ENCODE peak calls at places on chromosomes 16 and 17, in seven cellular contexts. M is fibroblast of gingiva; L is esophagus squamous epithelium; R is germinal center; U is naive thymus-derived CD8-positive, alpha-beta T cell; B is T-helper 1 cell; A is GM03348. Q is an unnamed sample.

GRCh38 chr16:87076950-87077749 is 240.0 kb downstream of the C16orf95 start:
- DNase-seq in U (no peak), L (no peak), A (peak; percentile 75), R (peak; percentile 32), B (no peak), M (peak; percentile 41), Q (peak; percentile 35)

GRCh38 chr17:79625706-79626105 is 14.9 kb upstream of the RBFOX3 start:
- DNase-seq in A (no peak), M (no peak), B (no peak), R (no peak), U (no peak), L (no peak), Q (no peak)

GRCh38 chr17:80460286-80460881 is 16.0 kb downstream of the NPTX1 start:
- DNase-seq in U (no peak), R (no peak), L (no peak), M (peak; percentile 17), A (no peak), B (no peak), Q (peak; percentile 72)

GRCh38 chr16:72858611-72859493 is 189.1 kb downstream of the ZFHX3 start:
- DNase-seq in U (no peak), L (no peak), M (peak; percentile 54), A (no peak), B (no peak), R (no peak), Q (peak; percentile 76)

GRCh38 chr17:5468075-5468473 is 708 bp downstream of the DHX33 start:
- DNase-seq in L (no peak), M (no peak), R (peak; percentile 37), U (no peak), A (no peak), B (no peak), Q (no peak)

GRCh38 chr17:77297693-77298666 is 157.2 kb downstream of the SEC14L1 start:
- DNase-seq in U (no peak), L (no peak), M (no peak), B (no peak), R (no peak), A (no peak), Q (no peak)

GRCh38 chr17:36937961-36938565 is 788 bp downstream of the LHX1 start:
- DNase-seq in R (no peak), A (no peak), U (no peak), L (no peak), M (no peak), B (no peak), Q (no peak)

GRCh38 chr17:27329146-27329805 is 35.4 kb downstream of the WSB1 start:
- DNase-seq in U (no peak), M (no peak), B (no peak), R (no peak), L (no peak), A (no peak), Q (no peak)

GRCh38 chr16:11314309-11314894 is 30.9 kb upstream of the RMI2 start:
- DNase-seq in R (no peak), A (no peak), M (no peak), U (no peak), L (no peak), B (no peak), Q (no peak)

GRCh38 chr17:45292696-45293412 is 24.0 kb downstream of the MAP3K14 start:
- DNase-seq in L (no peak), M (no peak), R (no peak), U (no peak), A (no peak), B (no peak), Q (no peak)

GRCh38 chr17:2455956-2456355 is 55.1 kb upstream of the MNT start:
- DNase-seq in M (no peak), A (no peak), U (no peak), R (no peak), B (no peak), L (no peak), Q (no peak)

GRCh38 chr17:12665263-12666210 is at the start of gene MYOCD:
- DNase-seq in U (no peak), B (no peak), A (peak; percentile 67), M (no peak), L (no peak), R (peak; percentile 23), Q (peak; percentile 79)

GRCh38 chr16:12437761-12438440 is 365.8 kb downstream of the CPPED1 start:
- DNase-seq in A (no peak), M (no peak), R (no peak), U (peak; percentile 38), B (no peak), L (no peak), Q (no peak)

GRCh38 chr16:88569985-88570690 is at the start of gene ZC3H18:
- DNase-seq in A (peak; percentile 100), U (peak; percentile 97), R (peak; percentile 98), L (peak; percentile 82), B (peak; percentile 100), M (peak; percentile 94), Q (peak; percentile 100)

GRCh38 chr16:1154291-1154886 is 1.5 kb downstream of the CACNA1H start:
- DNase-seq in A (no peak), L (no peak), U (no peak), R (no peak), B (no peak), M (no peak), Q (peak; percentile 72)

GRCh38 chr16:82094942-82095540 is 60.0 kb downstream of the HSD17B2 start:
- DNase-seq in M (no peak), R (no peak), A (no peak), B (no peak), L (no peak), U (no peak), Q (no peak)

GRCh38 chr16:59593256-59593655 is 859.1 kb upstream of the GOT2 start:
- DNase-seq in M (peak; percentile 96), A (peak; percentile 75), R (no peak), L (no peak), B (no peak), U (no peak), Q (peak; percentile 31)

GRCh38 chr16:11005611-11005975 is 61.2 kb downstream of the CLEC16A start:
- DNase-seq in U (no peak), M (peak; percentile 14), R (no peak), B (no peak), L (no peak), A (peak; percentile 67), Q (peak; percentile 32)

GRCh38 chr17:17420561-17421269 is 56.1 kb upstream of the MED9 start:
- DNase-seq in L (no peak), B (no peak), A (peak; percentile 58), U (peak; percentile 36), M (peak; percentile 98), R (no peak), Q (peak; percentile 94)

GRCh38 chr17:76716146-76716833 is 5.5 kb upstream of the MXRA7 start:
- DNase-seq in L (no peak), B (peak; percentile 49), R (no peak), A (peak; percentile 87), M (peak; percentile 99), U (peak; percentile 90), Q (peak; percentile 86)

GRCh38 chr17:74729866-74730265 is 7.2 kb upstream of the RAB37 start:
- DNase-seq in U (no peak), R (no peak), M (no peak), L (no peak), A (no peak), B (no peak), Q (no peak)

GRCh38 chr17:55794681-55795080 is 43.8 kb downstream of the PCTP start:
- DNase-seq in L (no peak), B (no peak), R (no peak), A (no peak), U (no peak), M (no peak), Q (no peak)

GRCh38 chr17:50558091-50558490 is 2.4 kb upstream of the CACNA1G start:
- DNase-seq in A (no peak), L (no peak), R (no peak), U (no peak), B (no peak), M (no peak), Q (no peak)

GRCh38 chr17:20217677-20218076 is 208.5 kb downstream of the SPECC1 start:
- DNase-seq in L (no peak), M (no peak), U (no peak), B (no peak), R (no peak), A (no peak), Q (no peak)

GRCh38 chr17:74987909-74988711 is 678 bp downstream of the CDR2L start:
- DNase-seq in R (no peak), M (peak; percentile 84), L (no peak), U (no peak), B (peak; percentile 17), A (peak; percentile 91), Q (peak; percentile 78)

GRCh38 chr16:22232277-22233049 is 26.4 kb downstream of the EEF2K start:
- DNase-seq in A (no peak), M (no peak), R (no peak), U (no peak), L (no peak), B (no peak), Q (no peak)

GRCh38 chr16:70589998-70590471 is 56.3 kb upstream of the IL34 start:
- DNase-seq in M (peak; percentile 41), U (no peak), L (no peak), A (peak; percentile 66), B (no peak), R (no peak), Q (no peak)

GRCh38 chr17:55672585-55673501 is 49.8 kb downstream of the TMEM100 start:
- DNase-seq in A (no peak), B (no peak), L (no peak), M (peak; percentile 82), U (no peak), R (no peak), Q (no peak)

GRCh38 chr16:66508261-66508913 is 41.5 kb downstream of the TK2 start:
- DNase-seq in M (peak; percentile 59), L (no peak), R (no peak), B (no peak), U (no peak), A (no peak), Q (no peak)

GRCh38 chr16:12964466-12964865 is 63.1 kb downstream of the SHISA9 start:
- DNase-seq in R (no peak), B (no peak), A (no peak), U (no peak), M (no peak), L (no peak), Q (no peak)

GRCh38 chr16:85550422-85551318 is 62.5 kb upstream of the GSE1 start:
- DNase-seq in B (no peak), U (no peak), L (no peak), A (no peak), R (no peak), M (no peak), Q (no peak)

GRCh38 chr17:2337811-2338657 is 733 bp downstream of the SGSM2 start:
- DNase-seq in M (peak; percentile 49), L (no peak), B (peak; percentile 59), A (peak; percentile 93), U (peak; percentile 75), R (peak; percentile 72), Q (peak; percentile 83)

GRCh38 chr16:2468142-2468724 is 2.9 kb upstream of the NTN3 start:
- DNase-seq in R (no peak), U (no peak), L (no peak), A (peak; percentile 42), B (no peak), M (no peak), Q (peak; percentile 53)

GRCh38 chr17:60863892-60864673 is 186.4 kb downstream of the BCAS3 start:
- DNase-seq in R (no peak), L (no peak), A (peak; percentile 17), B (no peak), U (no peak), M (peak; percentile 3), Q (peak; percentile 11)

Q was measured in hepatic stellate cell.